ENCODE peak calls at places on chromosomes 4 and X, in six cellular contexts. P, U, S, E, H and T are unnamed samples.

GRCh38 chr4:77697860-77698599 is 92.4 kb downstream of the CXCL13 start:
- DNase-seq in P (no peak), E (no peak), H (peak; percentile 71), U (peak; percentile 71), S (peak; percentile 83), T (peak; percentile 87)

GRCh38 chr4:186201535-186202230 is 10.3 kb downstream of the CYP4V2 start:
- DNase-seq in E (peak; percentile 17), H (no peak), P (peak; percentile 40), U (peak; percentile 34), S (peak; percentile 14), T (peak; percentile 14)

GRCh38 chrX:155061770-155062169 is 9.2 kb downstream of the CMC4 start:
- DNase-seq in H (no peak), U (no peak), S (no peak), P (no peak), E (no peak), T (no peak)

GRCh38 chr4:680931-681645 is 6.7 kb downstream of the MYL5 start:
- DNase-seq in U (peak; percentile 40), S (no peak), E (peak; percentile 42), P (peak; percentile 77), H (no peak), T (no peak)

GRCh38 chr4:37389967-37390580 is 145.5 kb downstream of the NWD2 start:
- DNase-seq in U (peak; percentile 54), H (peak; percentile 54), P (no peak), E (no peak), S (peak; percentile 69), T (peak; percentile 25)

GRCh38 chr4:123599920-123600394 is 203.4 kb downstream of the SPRY1 start:
- DNase-seq in E (peak; percentile 41), H (peak; percentile 32), P (peak; percentile 38), U (peak; percentile 76), S (peak; percentile 91), T (peak; percentile 87)

GRCh38 chrX:51035746-51036145 is 125.2 kb downstream of the BMP15 start:
- DNase-seq in E (no peak), U (no peak), P (no peak), H (no peak), S (no peak), T (no peak)

GRCh38 chrX:17741123-17741511 is 3.8 kb downstream of the SCML1 start:
- DNase-seq in E (no peak), P (no peak), S (no peak), H (no peak), U (no peak), T (no peak)

GRCh38 chr4:88908003-88908402 is 149.0 kb downstream of the FAM13A start:
- DNase-seq in H (no peak), P (no peak), S (no peak), U (peak; percentile 63), E (no peak), T (peak; percentile 15)

GRCh38 chr4:7375427-7375826 is 59.3 kb downstream of the PSAPL1 start:
- DNase-seq in P (no peak), S (no peak), E (no peak), H (no peak), U (no peak), T (no peak)

GRCh38 chr4:168522371-168522770 is 25.5 kb downstream of the PALLD start:
- DNase-seq in P (no peak), E (no peak), H (no peak), U (no peak), S (no peak), T (no peak)

GRCh38 chr4:13103382-13104015 is 380.6 kb downstream of the RAB28 start:
- DNase-seq in S (no peak), E (no peak), U (no peak), P (no peak), H (no peak), T (no peak)

GRCh38 chr4:36786519-36786918 is 458.0 kb upstream of the NWD2 start:
- DNase-seq in E (no peak), H (peak; percentile 23), U (no peak), P (no peak), S (no peak), T (peak; percentile 66)

GRCh38 chrX:20523626-20524312 is 257.1 kb upstream of the RPS6KA3 start:
- DNase-seq in P (no peak), H (no peak), U (no peak), S (no peak), E (no peak), T (no peak)